ENCODE peak calls at places on chromosomes 16 and 17, in five cellular contexts. T, H, E, F and U are unnamed samples.

GRCh38 chr16:87464691-87465300 is 28.0 kb downstream of the ZCCHC14 start:
- DNase-seq in F (no peak), E (peak; percentile 66), H (no peak), T (peak; percentile 76), U (peak; percentile 84)

GRCh38 chr17:78117027-78117981 is 11.3 kb downstream of the TMC6 start:
- DNase-seq in E (peak; percentile 42), F (no peak), H (no peak), T (no peak), U (peak; percentile 83)

GRCh38 chr17:58354541-58355216 is 2.7 kb upstream of the SUPT4H1 start:
- DNase-seq in F (no peak), E (no peak), H (no peak), T (no peak), U (no peak)

GRCh38 chr16:49282690-49283375 is 1.2 kb upstream of the CBLN1 start:
- DNase-seq in T (no peak), H (peak; percentile 28), F (no peak), E (peak; percentile 34), U (peak; percentile 44)

GRCh38 chr17:79325707-79326106 is 251.1 kb downstream of the ENGASE start:
- DNase-seq in F (no peak), T (no peak), H (no peak), E (no peak), U (no peak)

GRCh38 chr17:64309021-64309420 is 46.0 kb upstream of the TEX2 start:
- DNase-seq in H (no peak), E (no peak), T (no peak), F (no peak), U (no peak)

GRCh38 chr17:946510-947236 is 32.9 kb downstream of the NXN start:
- DNase-seq in T (no peak), H (no peak), E (no peak), F (no peak), U (no peak)

GRCh38 chr17:69561462-69561861 is 147.0 kb downstream of the MAP2K6 start:
- DNase-seq in T (no peak), E (no peak), F (no peak), H (no peak), U (no peak)

GRCh38 chr17:38960402-38960801 is 6.8 kb downstream of the FBXO47 start:
- DNase-seq in E (no peak), F (no peak), H (peak; percentile 16), T (no peak), U (no peak)

GRCh38 chr16:86536621-86537020 is 18.4 kb downstream of the MTHFSD start:
- DNase-seq in F (no peak), T (no peak), E (no peak), H (no peak), U (no peak)

GRCh38 chr17:71441098-71441497 is 679.7 kb upstream of the SOX9 start:
- DNase-seq in E (no peak), F (no peak), T (no peak), H (no peak), U (no peak)

GRCh38 chr16:89201467-89202377 is 1.4 kb upstream of the SLC22A31 start:
- DNase-seq in F (peak; percentile 68), T (peak; percentile 38), H (no peak), E (peak; percentile 87), U (peak; percentile 57)

GRCh38 chr16:10668322-10669045 is 26.2 kb downstream of the TEKT5 start:
- DNase-seq in F (no peak), T (no peak), H (peak; percentile 18), E (peak; percentile 19), U (no peak)

GRCh38 chr16:25443994-25444393 is 186.3 kb upstream of the ZKSCAN2 start:
- DNase-seq in E (no peak), T (no peak), F (no peak), H (no peak), U (no peak)

DNA sequence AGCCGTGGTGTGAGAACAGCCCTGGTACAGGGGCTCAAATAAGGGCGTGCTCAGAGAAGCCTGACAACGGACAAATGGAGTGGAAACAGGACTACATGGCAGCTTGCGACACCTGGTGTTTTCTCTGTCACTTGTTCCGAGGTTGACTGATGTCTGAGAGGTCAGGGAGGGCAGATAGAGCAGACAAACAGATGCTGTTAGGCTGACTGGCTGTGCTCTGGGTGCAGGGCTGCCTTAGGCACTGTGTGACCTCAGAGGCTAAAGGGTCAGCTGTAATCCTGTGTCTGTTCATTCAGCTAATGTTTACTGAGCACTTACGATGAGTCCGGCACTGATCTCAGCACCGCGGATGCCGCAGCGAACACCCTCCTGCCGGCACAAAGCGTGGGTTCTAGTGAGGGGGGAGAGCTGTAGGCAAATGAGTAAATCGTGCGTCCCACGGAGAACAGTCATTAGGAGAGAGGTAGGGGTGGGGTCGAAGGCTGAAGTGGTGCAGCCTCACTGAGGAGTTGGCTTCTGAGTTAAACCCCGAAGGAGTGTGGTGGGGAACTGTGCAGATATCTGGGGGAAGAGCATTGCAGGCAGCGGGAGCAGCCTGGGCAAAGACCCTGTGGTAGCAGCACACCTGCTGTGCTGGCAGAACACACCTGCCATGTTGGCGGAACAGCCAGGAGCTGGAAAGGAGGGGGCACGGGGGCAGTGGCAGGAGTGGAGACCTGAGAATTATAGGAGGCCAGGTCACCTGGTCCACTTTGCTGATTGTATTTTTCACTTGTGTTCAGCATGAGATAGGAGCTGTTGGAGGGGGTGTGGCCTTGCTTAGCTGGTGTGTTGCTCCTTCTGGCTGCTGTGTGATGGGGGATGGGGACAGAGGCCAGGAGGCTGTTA is 35.0 kb downstream of the GPT2 start:
- DNase-seq in T (no peak), F (no peak), E (peak; percentile 56), H (no peak), U (no peak)
- H3K27ac ChIP-seq in T (peak overlapping the region; percentile 31), F (no peak overlapping the region), E (peak overlapping the region; percentile 11), H (no peak overlapping the region), U (no peak overlapping the region)

DNA sequence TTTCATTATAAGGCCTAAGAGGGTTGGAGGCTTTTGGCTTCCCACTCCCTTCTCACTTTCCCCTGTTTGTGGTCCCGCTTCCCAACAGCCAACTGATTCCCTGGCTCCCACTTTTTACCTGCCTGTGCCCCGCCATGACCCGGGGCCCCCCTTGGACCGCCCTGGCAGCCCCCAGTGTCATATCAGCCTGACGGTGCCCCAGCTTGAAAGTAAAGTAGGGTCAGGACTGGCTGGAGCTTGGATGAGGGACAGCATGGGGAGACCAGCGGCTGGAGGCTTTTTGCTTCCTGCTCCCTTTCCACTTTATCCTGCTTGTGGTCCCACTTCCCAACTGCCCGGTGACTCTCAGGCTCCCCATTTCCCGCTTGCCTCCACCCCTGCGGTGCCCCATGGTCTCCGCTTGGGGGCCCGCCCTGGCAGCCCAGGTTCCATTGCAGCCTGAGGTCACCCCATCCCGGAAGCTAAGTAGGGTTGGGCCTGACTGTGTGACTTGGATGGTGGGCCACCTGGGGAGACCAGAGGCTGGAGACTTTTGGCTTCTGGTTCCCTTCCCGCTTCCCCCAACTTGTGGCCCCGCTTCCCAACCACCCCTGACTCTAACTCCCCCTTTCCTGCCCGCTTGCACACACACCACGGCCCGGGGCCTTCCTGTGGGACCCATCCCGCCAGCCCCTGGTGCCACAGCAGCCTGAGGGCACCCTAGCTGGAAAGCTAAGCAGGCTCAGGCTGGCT is 2274.7 kb downstream of the TP53TG3F start:
- DNase-seq in H (no peak), E (no peak), T (no peak), F (no peak), U (no peak)
- H3K9me3 ChIP-seq in H (no peaks in the 10 kb centered on the region), E (no peaks in the 10 kb centered on the region), T (no peaks in the 10 kb centered on the region), F (peaks cover 27% of the 10 kb centered on the region), U (no peaks in the 10 kb centered on the region)

DNA sequence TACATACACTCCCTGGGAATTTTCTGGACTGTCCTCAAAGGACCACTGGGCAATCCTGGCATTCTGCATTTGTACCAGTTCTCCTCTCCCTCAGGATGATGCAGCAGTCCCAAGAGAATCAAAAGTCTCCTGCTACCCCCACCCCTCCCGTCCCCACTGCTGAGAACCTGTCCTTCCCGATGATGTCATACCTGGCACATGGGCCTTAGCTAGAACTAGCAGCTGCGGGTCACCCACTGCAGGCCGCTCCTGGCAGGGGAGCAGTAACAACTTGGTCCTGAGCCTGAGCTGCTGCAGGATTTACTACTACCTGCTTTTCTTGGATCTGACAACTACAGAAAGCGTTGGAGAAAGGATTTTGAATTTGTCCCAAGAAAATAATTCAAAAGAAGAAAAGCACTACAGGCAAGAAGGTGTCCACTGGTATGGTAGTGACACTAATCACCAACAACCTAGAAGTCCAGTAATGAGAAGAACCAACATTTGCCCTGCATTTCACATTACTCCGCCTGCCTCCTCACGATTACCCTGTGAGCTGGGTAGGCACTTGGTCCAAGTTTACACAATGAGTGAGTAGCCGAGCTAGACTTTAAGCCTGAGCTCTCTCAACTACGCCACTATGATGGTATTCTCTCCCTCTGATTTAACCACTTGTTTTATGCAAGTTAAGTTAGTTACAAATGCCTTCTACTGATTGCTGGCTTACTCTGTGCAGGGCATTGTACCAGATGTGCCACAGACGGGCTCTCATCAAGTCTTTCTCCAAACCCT is 55.3 kb upstream of the ETV4 start:
- DNase-seq in F (no peak), T (peak; percentile 27), E (no peak), H (no peak), U (no peak)
- H3K27ac ChIP-seq in F (no peak overlapping the region), T (no peak overlapping the region), E (no peak overlapping the region), H (no peak overlapping the region), U (no peak overlapping the region)

GRCh38 chr16:31745900-31746299 is 127.7 kb upstream of the ZNF267 start:
- DNase-seq in T (no peak), F (no peak), H (no peak), E (no peak), U (no peak)
- H3K9me3 ChIP-seq in T (peaks cover 29% of the 10 kb centered on the region), F (peaks cover 36% of the 10 kb centered on the region), H (no peaks in the 10 kb centered on the region), E (peaks cover 3% of the 10 kb centered on the region), U (peaks cover 13% of the 10 kb centered on the region)

DNA sequence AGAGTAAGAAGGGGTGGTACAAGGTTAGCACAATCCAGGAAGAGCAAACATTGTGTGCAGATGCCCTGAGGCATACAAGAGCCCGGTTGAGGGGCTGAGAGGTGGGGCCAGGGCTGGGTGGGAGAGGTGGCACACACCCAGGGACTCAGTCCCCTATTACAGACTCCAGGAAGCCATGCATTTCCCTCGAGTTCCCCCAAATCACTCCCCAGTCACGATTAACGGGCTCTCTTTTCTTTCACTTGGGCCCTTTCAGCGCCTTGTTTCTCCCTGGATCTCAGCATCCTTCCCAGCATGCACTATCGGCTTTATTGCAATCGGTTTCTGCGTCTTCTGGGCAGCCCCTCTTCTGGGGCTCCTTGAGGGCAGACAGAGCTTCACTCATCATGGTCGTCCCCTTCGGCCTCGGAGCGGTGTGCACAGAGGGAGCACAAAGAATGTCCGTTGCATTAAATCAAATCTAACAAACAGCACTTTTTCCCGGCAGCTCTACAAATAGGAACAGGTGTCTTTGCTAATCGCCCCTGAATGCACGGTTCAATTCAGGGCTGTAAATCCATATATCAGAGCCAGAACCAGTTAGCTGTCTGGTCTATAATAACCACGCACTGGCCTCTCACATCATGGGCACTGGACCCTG is 184.6 kb upstream of the HSBP1 start:
- DNase-seq in H (no peak), T (no peak), E (no peak), F (no peak), U (no peak)
- H3K27ac ChIP-seq in H (no peak overlapping the region), T (no peak overlapping the region), E (no peak overlapping the region), F (no peak overlapping the region), U (no peak overlapping the region)

DNA sequence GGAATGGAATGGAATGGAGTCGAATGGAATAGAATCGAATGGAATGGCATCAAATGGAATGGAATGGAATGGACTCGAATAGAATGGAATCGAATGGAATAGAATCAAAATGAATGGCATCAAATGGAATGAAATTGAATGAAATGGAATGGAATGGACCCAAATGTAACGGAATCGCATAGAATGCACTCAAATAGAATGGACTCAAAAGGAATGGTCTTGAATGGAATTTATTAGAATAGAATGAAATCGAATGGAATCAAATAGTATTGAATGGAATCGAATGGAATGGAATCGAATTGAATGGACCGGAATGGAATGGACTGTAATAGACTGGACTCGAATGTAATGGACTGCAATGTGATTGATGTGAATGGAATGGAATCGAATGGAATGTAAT is 501.4 kb upstream of the WSB1 start:
- DNase-seq in H (no peak), T (no peak), F (no peak), E (no peak), U (no peak)
- H3K9me3 ChIP-seq in H (no peaks in the 10 kb centered on the region), T (no peaks in the 10 kb centered on the region), F (peaks cover 3% of the 10 kb centered on the region), E (no peaks in the 10 kb centered on the region), U (no peaks in the 10 kb centered on the region)